ENCODE peak calls at places on chromosomes 5 and 9, in six cellular contexts. O is CD4-positive, alpha-beta memory T cell; A is 8988T; Y is DMS53; H is COR-L47; N is cardiac septum. G is an unnamed sample.

GRCh38 chr5:95861221-95861857 is 38.8 kb upstream of the GLRX start:
- DNase-seq in N (peak), O (no peak), A (peak), H (no peak), Y (peak), G (peak)

GRCh38 chr5:140106805-140107311 is 7.1 kb upstream of the PURA start:
- DNase-seq in A (no peak), Y (no peak), O (no peak), H (no peak), N (no peak), G (no peak)

GRCh38 chr9:135085830-135086546 is 1.5 kb upstream of the OLFM1 start:
- DNase-seq in Y (peak), N (peak), O (no peak), H (peak), A (peak), G (peak)

GRCh38 chr9:137339045-137339444 is 37.0 kb upstream of the NRARP start:
- DNase-seq in O (no peak), Y (no peak), A (no peak), N (no peak), H (no peak), G (no peak)

GRCh38 chr9:137416563-137417151 is 6.3 kb downstream of the EXD3 start:
- DNase-seq in O (no peak), Y (no peak), N (no peak), A (no peak), H (no peak), G (no peak)

GRCh38 chr9:520315-520714 is 305.6 kb downstream of the DOCK8 start:
- DNase-seq in Y (no peak), H (no peak), N (no peak), A (no peak), O (no peak), G (no peak)

GRCh38 chr9:117412841-117413240 is 2.0 kb downstream of the ASTN2 start:
- DNase-seq in O (no peak), N (no peak), H (no peak), Y (peak), A (no peak), G (peak)

GRCh38 chr5:150636391-150637244 is 3.8 kb upstream of the SYNPO start:
- DNase-seq in H (peak), N (no peak), A (no peak), O (no peak), Y (peak), G (peak)

GRCh38 chr9:109315889-109316640 is 4.8 kb downstream of the EPB41L4B start:
- DNase-seq in Y (peak), N (peak), A (no peak), H (peak), O (no peak), G (peak)

GRCh38 chr5:69032009-69032408 is 61.8 kb upstream of the SLC30A5 start:
- DNase-seq in H (no peak), O (no peak), A (no peak), Y (peak), N (no peak), G (no peak)

GRCh38 chr9:108889649-108890067 is 27.6 kb downstream of the ACTL7A start:
- DNase-seq in A (no peak), H (no peak), O (no peak), N (no peak), Y (peak), G (peak)

GRCh38 chr5:149422429-149423286 is 43.6 kb upstream of the IL17B start:
- DNase-seq in H (no peak), A (no peak), O (no peak), N (peak), Y (no peak), G (no peak)

GRCh38 chr9:114611516-114612271 is 603 bp downstream of the TMEM268 start:
- DNase-seq in H (peak), A (peak), N (peak), Y (peak), O (peak), G (peak)

GRCh38 chr9:111728143-111728542 is 66.6 kb downstream of the SHOC1 start:
- DNase-seq in O (no peak), Y (peak), H (no peak), N (no peak), A (no peak), G (no peak)

GRCh38 chr9:136265561-136266355 is 20.1 kb upstream of the QSOX2 start:
- DNase-seq in A (no peak), Y (no peak), H (no peak), N (no peak), O (no peak), G (no peak)

GRCh38 chr9:131503626-131504465 is 1.1 kb downstream of the POMT1 start:
- DNase-seq in H (no peak), A (no peak), Y (peak), N (no peak), O (peak), G (peak)

GRCh38 chr9:5509573-5509972 is 758 bp upstream of the PDCD1LG2 start:
- DNase-seq in A (no peak), N (no peak), Y (no peak), O (no peak), H (no peak), G (peak)

GRCh38 chr9:89884356-89885083 is 279.7 kb downstream of the GADD45G start:
- DNase-seq in O (no peak), Y (no peak), N (peak), H (no peak), A (no peak), G (no peak)

GRCh38 chr9:105912868-105913516 is 218.7 kb downstream of the TMEM38B start:
- DNase-seq in Y (peak), H (no peak), N (no peak), O (no peak), A (no peak), G (no peak)

GRCh38 chr9:16145196-16145950 is 592.5 kb downstream of the CCDC171 start:
- DNase-seq in N (no peak), Y (no peak), H (no peak), O (no peak), A (no peak), G (no peak)

GRCh38 chr5:116632890-116633289 is 58.3 kb upstream of the SEMA6A start:
- DNase-seq in Y (peak), A (no peak), N (no peak), O (no peak), H (no peak), G (no peak)

GRCh38 chr5:133582971-133583370 is 29.4 kb downstream of the FSTL4 start:
- DNase-seq in H (no peak), N (no peak), O (no peak), Y (peak), A (no peak), G (no peak)

GRCh38 chr5:157520911-157521703 is 54.5 kb downstream of the ADAM19 start:
- DNase-seq in N (peak), O (no peak), Y (no peak), H (no peak), A (no peak), G (peak)

GRCh38 chr5:127335381-127335780 is 44.8 kb downstream of the MEGF10 start:
- DNase-seq in H (no peak), A (no peak), N (no peak), Y (no peak), O (no peak), G (no peak)

GRCh38 chr9:16442622-16443021 is 427.8 kb downstream of the BNC2 start:
- DNase-seq in N (no peak), O (no peak), H (no peak), Y (no peak), A (no peak), G (no peak)

GRCh38 chr9:36748322-36748899 is 175.7 kb downstream of the MELK start:
- DNase-seq in N (no peak), H (no peak), A (peak), O (no peak), Y (no peak), G (peak)

GRCh38 chr9:111298831-111299603 is 31.0 kb downstream of the OR2K2 start:
- DNase-seq in N (no peak), Y (peak), H (no peak), O (peak), A (no peak), G (peak)

GRCh38 chr9:82117025-82117424 is 128.5 kb downstream of the SPATA31D1 start:
- DNase-seq in N (no peak), Y (no peak), H (no peak), O (no peak), A (no peak), G (peak)

GRCh38 chr5:121164632-121165031 is 687.0 kb upstream of the FTMT start:
- DNase-seq in A (no peak), H (no peak), O (no peak), Y (no peak), N (no peak), G (no peak)

GRCh38 chr9:137975936-137976565 is 98.5 kb downstream of the CACNA1B start:
- DNase-seq in A (no peak), O (no peak), H (no peak), Y (no peak), N (peak), G (no peak)

GRCh38 chr9:120348951-120349429 is 231.0 kb downstream of the CDK5RAP2 start:
- DNase-seq in Y (peak), O (no peak), N (no peak), A (peak), H (peak), G (peak)

GRCh38 chr9:134051319-134051718 is 16.5 kb downstream of the BRD3 start:
- DNase-seq in O (no peak), N (no peak), Y (no peak), A (no peak), H (no peak), G (no peak)

GRCh38 chr9:92607088-92607487 is 62.8 kb downstream of the IPPK start:
- DNase-seq in N (no peak), O (no peak), A (no peak), Y (no peak), H (no peak), G (peak)

GRCh38 chr5:127358782-127359181 is 68.2 kb downstream of the MEGF10 start:
- DNase-seq in N (no peak), A (no peak), Y (no peak), O (no peak), H (no peak), G (peak)

GRCh38 chr5:139605887-139606286 is 42.3 kb upstream of the CXXC5 start:
- DNase-seq in Y (no peak), N (no peak), A (no peak), H (no peak), O (no peak), G (no peak)

GRCh38 chr9:19232830-19233194 is 2.3 kb downstream of the DENND4C start:
- DNase-seq in A (no peak), N (no peak), O (peak), H (peak), Y (peak), G (peak)

GRCh38 chr9:80040457-80040856 is 468.7 kb downstream of the TLE4 start:
- DNase-seq in A (no peak), N (no peak), O (no peak), Y (no peak), H (peak), G (no peak)

GRCh38 chr5:61162832-61163567 is 732 bp upstream of the SMIM15 start:
- DNase-seq in H (no peak), Y (peak), N (no peak), A (no peak), O (peak), G (peak)

G was measured in GM03348.